ENCODE peak calls at places on chromosomes 16 and 17, in five cellular contexts. G is A549, L is K562, N is SK-N-SH, U is GM12878. T is an unnamed sample.
A peak's percentile ranks its signal among the peaks of the same experiment; 100 is the strongest.

GRCh38 chr16:79261461-79261860 is 339.1 kb downstream of the MAF start:
- DNase-seq in L (peak; percentile 42), U (no peak), G (no peak), N (peak; percentile 28), T (no peak)

GRCh38 chr17:44906010-44906646 is 6.9 kb upstream of the EFTUD2 start:
- DNase-seq in L (peak; percentile 56), U (no peak), G (peak; percentile 74), N (no peak), T (peak; percentile 96)

GRCh38 chr17:64736804-64737492 is 74.8 kb upstream of the SMURF2 start:
- DNase-seq in U (no peak), L (no peak), N (peak; percentile 30), G (no peak), T (peak; percentile 72)

GRCh38 chr16:23768581-23768980 is 13.8 kb downstream of the CHP2 start:
- DNase-seq in U (no peak), L (no peak), G (no peak), N (no peak), T (no peak)

GRCh38 chr17:66567234-66568170 is 265.1 kb downstream of the PRKCA start:
- DNase-seq in L (peak; percentile 72), N (peak; percentile 71), U (peak; percentile 23), G (peak; percentile 78), T (peak; percentile 88)

GRCh38 chr17:64369007-64369893 is 21.4 kb downstream of the PECAM1 start:
- DNase-seq in G (no peak), N (no peak), L (peak; percentile 58), U (no peak), T (no peak)

GRCh38 chr17:29844339-29845048 is 85.5 kb downstream of the SSH2 start:
- DNase-seq in U (no peak), G (no peak), N (peak; percentile 41), L (peak; percentile 32), T (no peak)

GRCh38 chr16:84243732-84244131 is 3.9 kb upstream of the KCNG4 start:
- DNase-seq in U (no peak), G (no peak), L (peak; percentile 74), N (no peak), T (no peak)

GRCh38 chr16:78170360-78170928 is 71.0 kb downstream of the WWOX start:
- DNase-seq in N (no peak), G (no peak), U (no peak), L (no peak), T (no peak)

GRCh38 chr16:75996491-75996890 is 270.2 kb upstream of the CPHXL start:
- DNase-seq in N (no peak), G (no peak), L (no peak), U (no peak), T (no peak)

GRCh38 chr17:80694085-80694991 is 149.7 kb downstream of the RPTOR start:
- DNase-seq in G (no peak), L (no peak), N (no peak), U (no peak), T (no peak)

GRCh38 chr16:24118126-24118821 is 137.9 kb upstream of the CACNG3 start:
- DNase-seq in L (no peak), U (no peak), G (no peak), N (no peak), T (no peak)

GRCh38 chr17:72359274-72359673 is 238.5 kb downstream of the SOX9 start:
- DNase-seq in N (no peak), L (no peak), G (no peak), U (no peak), T (no peak)

GRCh38 chr16:702341-702740 is 3.3 kb downstream of the FBXL16 start:
- DNase-seq in L (no peak), N (no peak), G (no peak), U (no peak), T (no peak)

GRCh38 chr17:16048797-16049449 is 49.3 kb downstream of the TTC19 start:
- DNase-seq in N (no peak), G (no peak), U (no peak), L (no peak), T (no peak)

GRCh38 chr16:69243479-69243878 is 56.5 kb downstream of the SNTB2 start:
- DNase-seq in G (no peak), N (no peak), U (no peak), L (no peak), T (peak; percentile 81)

GRCh38 chr17:51298508-51299371 is 38.4 kb downstream of the UTP18 start:
- DNase-seq in L (peak; percentile 55), N (peak; percentile 65), U (no peak), G (peak; percentile 51), T (peak; percentile 54)

GRCh38 chr17:9470171-9470570 is 105.4 kb downstream of the STX8 start:
- DNase-seq in N (no peak), G (no peak), L (no peak), U (peak; percentile 25), T (no peak)

GRCh38 chr17:81518785-81519283 is 6.2 kb upstream of the ACTG1 start:
- DNase-seq in U (no peak), L (peak; percentile 60), N (no peak), G (peak; percentile 55), T (no peak)

GRCh38 chr17:37110012-37110701 is 161.4 kb downstream of the AATF start:
- DNase-seq in G (no peak), U (no peak), N (peak; percentile 70), L (no peak), T (no peak)

GRCh38 chr16:1168837-1169236 is 15.9 kb downstream of the CACNA1H start:
- DNase-seq in G (no peak), N (no peak), U (no peak), L (no peak), T (no peak)

GRCh38 chr17:57097832-57098421 is 12.9 kb downstream of the AKAP1 start:
- DNase-seq in G (no peak), U (no peak), L (no peak), N (peak; percentile 77), T (peak; percentile 78)

DNA sequence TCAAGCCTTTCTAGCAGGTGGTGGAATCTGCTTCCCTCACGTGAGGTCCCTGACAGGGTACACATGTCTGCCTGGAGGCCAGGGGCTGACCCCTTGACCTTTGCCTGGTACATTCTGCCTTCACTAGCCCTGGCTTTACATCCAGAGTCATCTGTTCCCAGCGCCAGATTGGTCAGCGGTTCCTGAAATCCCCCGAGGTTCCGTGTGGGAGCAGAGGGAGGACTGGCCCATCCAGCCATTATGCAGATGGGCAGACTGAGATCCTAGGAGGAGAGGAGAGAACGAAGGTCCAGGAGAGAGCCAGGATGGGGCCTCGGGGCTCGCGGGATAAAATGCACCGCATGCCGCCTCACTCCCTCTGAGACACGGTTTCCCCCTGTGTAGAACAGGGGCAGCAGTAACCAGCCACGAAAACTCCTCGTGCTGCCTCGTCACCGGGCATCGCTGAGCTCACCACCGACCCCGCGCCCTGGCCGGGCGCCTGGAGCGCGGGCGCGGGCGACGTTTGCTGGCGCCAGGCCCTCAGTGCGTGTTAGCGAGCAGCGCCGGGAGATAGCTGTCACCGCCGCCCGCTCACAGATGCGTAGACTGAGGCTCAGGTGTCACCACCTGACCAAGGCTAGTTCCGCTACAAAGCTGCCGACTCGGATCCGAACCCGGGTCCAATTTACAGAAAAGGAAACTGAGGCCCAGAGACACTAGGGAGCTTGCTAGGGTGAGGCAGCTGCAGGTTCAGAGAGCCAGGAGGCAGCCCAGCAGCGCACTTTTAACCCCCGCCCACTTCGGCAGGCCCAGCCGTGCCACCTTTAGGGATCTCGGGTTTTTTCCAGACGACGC is 811 bp upstream of the MAP2K3 start:
- DNase-seq in U (no peak), N (peak; percentile 41), L (no peak), G (no peak), T (peak; percentile 73)
- TF ChIP-seq RCOR1 in U (no peak), N (no peak), L (no peak), G (no peak), T (peak; percentile 63)

DNA sequence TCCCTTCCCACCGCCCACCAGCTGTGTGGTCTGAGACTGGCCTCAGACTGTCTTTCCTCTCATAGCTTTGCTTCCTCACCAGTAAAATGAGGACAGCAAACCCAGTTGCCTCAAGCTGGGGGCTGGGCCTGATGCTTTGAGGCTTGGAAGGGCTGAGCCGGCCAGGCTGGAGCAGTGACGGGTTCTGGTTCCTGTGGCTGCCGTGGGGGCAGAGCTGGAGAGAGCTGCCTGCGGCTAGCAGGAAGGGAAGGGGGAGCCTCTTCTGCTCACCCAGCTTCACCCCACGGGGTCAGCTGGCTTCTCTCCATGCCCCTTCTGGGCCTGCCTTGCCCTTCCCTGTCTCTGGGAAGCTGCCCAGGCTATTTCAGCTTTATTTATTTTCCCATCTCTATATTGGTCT is 23.8 kb downstream of the LASP1 start:
- DNase-seq in U (no peak), N (no peak), L (no peak), G (no peak), T (no peak)
- TF ChIP-seq RCOR1 in U (no peak), N (no peak), L (no peak), G (no peak), T (no peak)

GRCh38 chr16:19844945-19845641 is 39.6 kb downstream of the GPRC5B start:
- DNase-seq in L (peak; percentile 35), G (peak; percentile 50), N (no peak), U (no peak), T (peak; percentile 92)

GRCh38 chr16:19840524-19841110 is 44.0 kb downstream of the GPRC5B start:
- DNase-seq in N (no peak), U (no peak), L (no peak), G (no peak), T (no peak)

GRCh38 chr16:19843371-19843770 is 41.3 kb downstream of the GPRC5B start:
- DNase-seq in U (no peak), N (no peak), G (no peak), L (no peak), T (peak; percentile 57)

GRCh38 chr16:19841184-19841583 is 43.5 kb downstream of the GPRC5B start:
- DNase-seq in G (no peak), U (no peak), N (no peak), L (no peak), T (no peak)

GRCh38 chr16:19842758-19843157 is 41.9 kb downstream of the GPRC5B start:
- DNase-seq in G (no peak), U (no peak), L (peak; percentile 47), N (no peak), T (no peak)
- TF ChIP-seq RCOR1 in G (no peak), U (no peak), L (peak; percentile 83), N (no peak), T (no peak)

DNA sequence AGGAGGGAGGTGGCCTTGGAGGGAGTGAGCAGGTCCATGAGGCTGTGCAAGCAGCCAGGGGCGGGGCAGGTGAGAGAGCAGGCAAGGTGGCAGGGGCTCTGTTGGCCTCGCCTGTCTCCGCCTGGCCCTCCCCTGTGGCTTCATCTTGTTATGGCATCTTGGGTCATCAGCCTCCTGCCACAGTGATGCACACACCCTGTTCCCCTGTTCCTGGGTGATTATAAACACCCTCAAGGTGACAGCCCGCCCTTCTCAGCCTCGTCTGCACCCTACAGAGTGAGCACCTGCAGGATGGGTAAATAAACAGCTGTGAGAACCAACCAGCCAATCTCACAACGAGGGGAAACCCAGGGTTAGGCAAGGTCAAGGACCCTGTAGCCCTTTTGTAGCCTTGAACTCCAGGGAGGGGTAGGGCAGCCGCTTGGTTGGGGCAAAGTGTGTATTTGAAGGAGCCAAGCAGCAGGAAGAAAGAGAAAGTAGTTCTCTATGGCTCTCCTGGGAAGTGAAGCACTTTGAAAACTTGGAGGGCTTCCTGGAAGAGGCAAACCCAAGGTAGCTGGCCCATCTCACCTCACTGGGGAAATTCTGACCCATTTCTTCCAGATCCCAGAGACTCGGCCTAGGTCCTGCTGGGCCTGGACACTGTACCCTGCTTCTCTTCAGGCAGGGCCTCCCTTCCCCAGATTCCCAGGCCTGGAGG is 60.6 kb downstream of the NT5M start:
- DNase-seq in L (no peak), U (no peak), N (peak; percentile 16), G (no peak), T (no peak)
- TF ChIP-seq RCOR1 in L (no peak), U (no peak), N (no peak), G (no peak), T (no peak)